ENCODE peak calls at places on chromosomes 4 and X, in eight cellular contexts. One of them, this sample, is unnamed.

GRCh38 chr4:37864786-37865185 is 26.1 kb upstream of the TBC1D1 start:
- DNase-seq in endothelial cell: no peak
- DNase-seq in GM10248: no peak
- DNase-seq in endodermal cell: no peak
- DNase-seq in RKO: no peak
- DNase-seq in KBM-7: peak
- DNase-seq in T-helper 2 cell: no peak
- DNase-seq in right atrium auricular region: no peak
- DNase-seq in this sample: no peak

GRCh38 chrX:153966283-153966688 is 5.3 kb downstream of the HCFC1 start:
- DNase-seq in endothelial cell: no peak
- DNase-seq in GM10248: no peak
- DNase-seq in endodermal cell: no peak
- DNase-seq in RKO: no peak
- DNase-seq in KBM-7: no peak
- DNase-seq in T-helper 2 cell: no peak
- DNase-seq in right atrium auricular region: no peak
- DNase-seq in this sample: no peak

GRCh38 chr4:6608758-6609414 is 31.6 kb upstream of the MRFAP1 start:
- DNase-seq in endothelial cell: peak
- DNase-seq in GM10248: no peak
- DNase-seq in endodermal cell: peak
- DNase-seq in RKO: no peak
- DNase-seq in KBM-7: no peak
- DNase-seq in T-helper 2 cell: no peak
- DNase-seq in right atrium auricular region: no peak
- DNase-seq in this sample: no peak

GRCh38 chrX:72159769-72160168 is 21.8 kb upstream of the PIN4 start:
- DNase-seq in endothelial cell: no peak
- DNase-seq in GM10248: no peak
- DNase-seq in endodermal cell: no peak
- DNase-seq in RKO: no peak
- DNase-seq in KBM-7: no peak
- DNase-seq in T-helper 2 cell: no peak
- DNase-seq in right atrium auricular region: no peak
- DNase-seq in this sample: no peak

GRCh38 chr4:24042094-24042493 is 152.2 kb upstream of the PPARGC1A start:
- DNase-seq in endothelial cell: no peak
- DNase-seq in GM10248: no peak
- DNase-seq in endodermal cell: no peak
- DNase-seq in RKO: no peak
- DNase-seq in KBM-7: no peak
- DNase-seq in T-helper 2 cell: no peak
- DNase-seq in right atrium auricular region: no peak
- DNase-seq in this sample: no peak

GRCh38 chr4:144831971-144832370 is 186.0 kb downstream of the HHIP start:
- DNase-seq in endothelial cell: no peak
- DNase-seq in GM10248: no peak
- DNase-seq in endodermal cell: no peak
- DNase-seq in RKO: no peak
- DNase-seq in KBM-7: no peak
- DNase-seq in T-helper 2 cell: no peak
- DNase-seq in right atrium auricular region: no peak
- DNase-seq in this sample: no peak

GRCh38 chr4:188139671-188140070 is 430 bp downstream of the TRIML1 start:
- DNase-seq in endothelial cell: no peak
- DNase-seq in GM10248: no peak
- DNase-seq in endodermal cell: no peak
- DNase-seq in RKO: no peak
- DNase-seq in KBM-7: no peak
- DNase-seq in T-helper 2 cell: no peak
- DNase-seq in right atrium auricular region: no peak
- DNase-seq in this sample: no peak

GRCh38 chrX:46130246-46130645 is 415.0 kb downstream of the ZNF674 start:
- DNase-seq in endothelial cell: no peak
- DNase-seq in GM10248: no peak
- DNase-seq in endodermal cell: peak
- DNase-seq in RKO: no peak
- DNase-seq in KBM-7: no peak
- DNase-seq in T-helper 2 cell: no peak
- DNase-seq in right atrium auricular region: no peak
- DNase-seq in this sample: no peak

GRCh38 chr4:88040707-88041106 is 33.3 kb downstream of the PKD2 start:
- DNase-seq in endothelial cell: no peak
- DNase-seq in GM10248: no peak
- DNase-seq in endodermal cell: no peak
- DNase-seq in RKO: no peak
- DNase-seq in KBM-7: no peak
- DNase-seq in T-helper 2 cell: no peak
- DNase-seq in right atrium auricular region: no peak
- DNase-seq in this sample: no peak

GRCh38 chr4:72525938-72526337 is 43.1 kb downstream of the ADAMTS3 start:
- DNase-seq in endothelial cell: no peak
- DNase-seq in GM10248: no peak
- DNase-seq in endodermal cell: no peak
- DNase-seq in RKO: no peak
- DNase-seq in KBM-7: no peak
- DNase-seq in T-helper 2 cell: no peak
- DNase-seq in right atrium auricular region: no peak
- DNase-seq in this sample: no peak

GRCh38 chrX:107597264-107597663 is 31.0 kb upstream of the PRPS1 start:
- DNase-seq in endothelial cell: no peak
- DNase-seq in GM10248: no peak
- DNase-seq in endodermal cell: no peak
- DNase-seq in RKO: no peak
- DNase-seq in KBM-7: no peak
- DNase-seq in T-helper 2 cell: no peak
- DNase-seq in right atrium auricular region: peak
- DNase-seq in this sample: no peak

GRCh38 chr4:138696771-138697170 is 318.8 kb upstream of the NOCT start:
- DNase-seq in endothelial cell: no peak
- DNase-seq in GM10248: no peak
- DNase-seq in endodermal cell: no peak
- DNase-seq in RKO: no peak
- DNase-seq in KBM-7: no peak
- DNase-seq in T-helper 2 cell: no peak
- DNase-seq in right atrium auricular region: no peak
- DNase-seq in this sample: no peak

GRCh38 chr4:60805500-60806313 is 394.4 kb upstream of the ADGRL3 start:
- DNase-seq in endothelial cell: peak
- DNase-seq in GM10248: peak
- DNase-seq in endodermal cell: peak
- DNase-seq in RKO: peak
- DNase-seq in KBM-7: peak
- DNase-seq in T-helper 2 cell: no peak
- DNase-seq in right atrium auricular region: no peak
- DNase-seq in this sample: peak

GRCh38 chr4:87126056-87126455 is 94.4 kb downstream of the KLHL8 start:
- DNase-seq in endothelial cell: no peak
- DNase-seq in GM10248: no peak
- DNase-seq in endodermal cell: no peak
- DNase-seq in RKO: no peak
- DNase-seq in KBM-7: no peak
- DNase-seq in T-helper 2 cell: no peak
- DNase-seq in right atrium auricular region: no peak
- DNase-seq in this sample: no peak

GRCh38 chr4:4417886-4418285 is 31.0 kb downstream of the NSG1 start:
- DNase-seq in endothelial cell: no peak
- DNase-seq in GM10248: no peak
- DNase-seq in endodermal cell: peak
- DNase-seq in RKO: no peak
- DNase-seq in KBM-7: no peak
- DNase-seq in T-helper 2 cell: no peak
- DNase-seq in right atrium auricular region: no peak
- DNase-seq in this sample: no peak

GRCh38 chr4:10659251-10659650 is 25.3 kb downstream of the CLNK start:
- DNase-seq in endothelial cell: no peak
- DNase-seq in GM10248: no peak
- DNase-seq in endodermal cell: no peak
- DNase-seq in RKO: no peak
- DNase-seq in KBM-7: no peak
- DNase-seq in T-helper 2 cell: no peak
- DNase-seq in right atrium auricular region: no peak
- DNase-seq in this sample: no peak